ENCODE peak calls at places on chromosomes 12 and 14, in six cellular contexts. E, F, N, T, I and C are unnamed samples.

GRCh38 chr12:114302117-114302516 is 103.8 kb downstream of the TBX5 start:
- DNase-seq in I (no peak), N (no peak), T (no peak), E (no peak), F (no peak), C (no peak)

GRCh38 chr12:111785651-111786050 is 18.9 kb downstream of the ALDH2 start:
- DNase-seq in F (no peak), T (no peak), I (peak; percentile 82), E (no peak), N (peak; percentile 55), C (no peak)

GRCh38 chr12:56751712-56752598 is at the start of gene PRIM1:
- DNase-seq in T (peak; percentile 7), I (peak; percentile 81), N (peak; percentile 68), E (peak; percentile 91), F (peak; percentile 90), C (peak; percentile 65)

GRCh38 chr12:54337280-54337842 is 12.4 kb downstream of the COPZ1 start:
- DNase-seq in T (no peak), I (no peak), F (no peak), E (no peak), N (no peak), C (no peak)

GRCh38 chr14:101707285-101707842 is 54.1 kb upstream of the PPP2R5C start:
- DNase-seq in N (peak; percentile 80), T (no peak), E (no peak), F (peak; percentile 61), I (peak; percentile 90), C (peak; percentile 66)

GRCh38 chr12:65121049-65121955 is at the start of gene WIF1:
- DNase-seq in E (peak; percentile 72), F (peak; percentile 54), I (no peak), N (no peak), T (no peak), C (no peak)

GRCh38 chr12:71719647-71720370 is 33.9 kb downstream of the TMEM19 start:
- DNase-seq in T (no peak), F (no peak), E (no peak), N (no peak), I (peak; percentile 27), C (no peak)

GRCh38 chr12:1811281-1811947 is 9.0 kb upstream of the LRTM2 start:
- DNase-seq in F (no peak), E (no peak), N (peak; percentile 83), I (peak; percentile 33), T (no peak), C (peak; percentile 77)

GRCh38 chr14:105375635-105376057 is 22.7 kb upstream of the TEX22 start:
- DNase-seq in T (no peak), I (peak; percentile 27), F (no peak), N (peak; percentile 32), E (no peak), C (peak; percentile 18)

GRCh38 chr14:100558226-100558625 is 29.0 kb downstream of the BEGAIN start:
- DNase-seq in T (no peak), I (no peak), N (no peak), E (no peak), F (no peak), C (no peak)

GRCh38 chr14:35121026-35121886 is 534 bp downstream of the PPP2R3C start:
- DNase-seq in F (peak; percentile 54), I (peak; percentile 26), N (peak; percentile 46), T (no peak), E (no peak), C (peak; percentile 82)

GRCh38 chr14:92135269-92135668 is 13.5 kb downstream of the CPSF2 start:
- DNase-seq in E (no peak), F (no peak), T (no peak), N (peak; percentile 52), I (peak; percentile 63), C (no peak)

GRCh38 chr14:75711134-75711795 is 50.2 kb downstream of the TTLL5 start:
- DNase-seq in N (peak; percentile 77), F (no peak), T (no peak), I (peak; percentile 79), E (no peak), C (peak; percentile 27)

GRCh38 chr14:75450381-75451276 is 22.8 kb downstream of the JDP2 start:
- DNase-seq in T (no peak), E (no peak), N (peak; percentile 47), F (peak; percentile 17), I (no peak), C (no peak)

GRCh38 chr14:90373887-90374286 is 22.9 kb upstream of the CALM1 start:
- DNase-seq in I (peak; percentile 26), N (peak; percentile 54), F (no peak), E (no peak), T (no peak), C (no peak)

GRCh38 chr14:75690010-75690409 is 29.0 kb downstream of the TTLL5 start:
- DNase-seq in I (peak; percentile 37), F (no peak), T (no peak), N (peak; percentile 78), E (no peak), C (no peak)

GRCh38 chr14:71675126-71675901 is 256.9 kb upstream of the RGS6 start:
- DNase-seq in N (no peak), F (no peak), T (no peak), E (no peak), I (no peak), C (no peak)

GRCh38 chr12:49108958-49109404 is 1.7 kb downstream of the LMBR1L start:
- DNase-seq in N (peak; percentile 42), I (peak; percentile 58), E (no peak), F (peak; percentile 66), T (no peak), C (no peak)

GRCh38 chr12:116924558-116925453 is 14.1 kb downstream of the FBXW8 start:
- DNase-seq in F (no peak), N (peak; percentile 88), E (no peak), T (no peak), I (peak; percentile 84), C (peak; percentile 84)

GRCh38 chr12:123050331-123050809 is 69.9 kb downstream of the ARL6IP4 start:
- DNase-seq in N (peak; percentile 79), F (no peak), I (peak; percentile 60), E (peak; percentile 70), T (no peak), C (peak; percentile 51)

GRCh38 chr12:120388711-120389431 is 19.9 kb upstream of the MSI1 start:
- DNase-seq in E (no peak), T (no peak), F (no peak), I (no peak), N (no peak), C (no peak)

GRCh38 chr14:45145214-45145613 is 9.5 kb downstream of the FANCM start:
- DNase-seq in T (no peak), E (no peak), F (no peak), N (no peak), I (no peak), C (no peak)

GRCh38 chr14:32134448-32135070 is 57.5 kb downstream of the ARHGAP5 start:
- DNase-seq in E (no peak), N (peak; percentile 65), I (peak; percentile 26), T (no peak), F (no peak), C (peak; percentile 29)

GRCh38 chr12:5840900-5841299 is 104.2 kb downstream of the ANO2 start:
- DNase-seq in T (no peak), I (no peak), E (no peak), N (no peak), F (no peak), C (no peak)

GRCh38 chr14:59274991-59275391 is 86.5 kb downstream of the DAAM1 start:
- DNase-seq in T (no peak), N (peak; percentile 49), F (no peak), I (no peak), E (peak; percentile 70), C (no peak)